ENCODE peak calls at places on chromosome 5, in five cellular contexts. M is CD4-positive, CD25-positive, alpha-beta regulatory T cell; K is A549; O is PC-3; B is HFF-Myc. H is an unnamed sample.

GRCh38 chr5:88450239-88450638 is 181.6 kb upstream of the TMEM161B start:
- DNase-seq in B (no peak), O (no peak), M (no peak), K (no peak), H (no peak)

GRCh38 chr5:138603521-138603920 is 28.3 kb upstream of the HSPA9 start:
- DNase-seq in M (no peak), B (no peak), O (no peak), K (no peak), H (peak)

GRCh38 chr5:173242675-173243085 is 7.7 kb upstream of the NKX2-5 start:
- DNase-seq in K (no peak), M (no peak), O (no peak), B (no peak), H (no peak)

GRCh38 chr5:80170117-80170535 is 85.7 kb downstream of the SERINC5 start:
- DNase-seq in B (no peak), O (no peak), M (no peak), K (no peak), H (no peak)

GRCh38 chr5:92758552-92758951 is 822.5 kb downstream of the NR2F1-AS1 start:
- DNase-seq in B (peak), M (no peak), O (peak), K (no peak), H (no peak)

GRCh38 chr5:115624994-115625393 is 842 bp downstream of the TMED7 start:
- DNase-seq in K (no peak), M (peak), O (no peak), B (no peak), H (no peak)

GRCh38 chr5:168273056-168273980 is 18.1 kb upstream of the WWC1 start:
- DNase-seq in M (no peak), O (no peak), B (no peak), K (no peak), H (no peak)

GRCh38 chr5:28226407-28226806 is 1188.0 kb upstream of the CDH9 start:
- DNase-seq in K (no peak), B (no peak), M (no peak), O (peak), H (no peak)

DNA sequence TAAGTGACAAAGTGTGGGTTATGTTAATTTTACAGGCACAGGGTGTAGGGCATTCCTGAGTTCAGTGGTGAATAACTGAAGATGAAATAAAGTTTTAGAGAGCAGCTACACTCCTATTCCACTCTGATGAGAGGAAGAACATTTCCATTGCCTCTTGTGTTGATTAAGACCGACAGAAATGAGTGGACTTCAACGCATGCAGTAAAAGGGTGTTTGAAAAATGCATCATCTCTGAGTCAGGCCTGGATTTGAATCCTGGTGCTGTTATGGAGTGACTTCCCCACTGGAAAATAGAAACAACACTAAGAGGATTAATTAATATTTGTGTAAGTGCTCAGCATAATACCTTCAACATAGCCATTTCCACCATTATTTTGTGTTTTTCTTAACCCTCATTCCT is 86.3 kb downstream of the PRR16 start:
- DNase-seq in O (peak), B (no peak), M (no peak), K (no peak), H (no peak)
- H3K4me3 ChIP-seq in O (no peak), B (no peak), M (no peak), K (no peak), H (no peak)

DNA sequence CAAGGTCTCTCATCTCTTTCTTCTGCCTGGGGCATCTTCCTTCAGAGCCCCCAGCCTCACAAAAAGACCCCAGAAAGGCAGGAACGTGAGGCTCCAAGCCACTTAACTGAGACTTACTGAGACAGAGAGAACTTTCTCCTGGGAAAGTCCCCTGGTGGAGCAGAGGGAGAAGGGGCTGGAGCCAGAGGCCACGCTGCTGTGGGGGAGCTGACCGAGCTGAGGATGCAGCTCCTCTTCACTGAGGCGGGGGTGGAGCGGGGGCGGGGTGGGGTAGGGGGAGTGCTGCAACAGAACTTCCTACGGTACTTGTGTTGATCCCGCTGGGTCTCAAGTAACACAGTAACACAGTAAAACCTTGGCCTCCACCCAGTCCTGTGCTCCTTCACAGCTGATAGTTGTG is 204.0 kb downstream of the FSTL4 start:
- DNase-seq in B (no peak), M (no peak), K (no peak), O (no peak), H (no peak)
- H3K4me3 ChIP-seq in B (no peak), M (no peak), K (no peak), O (no peak), H (no peak)

GRCh38 chr5:124976086-124976485 is 229.6 kb upstream of the ZNF608 start:
- DNase-seq in O (no peak), M (no peak), B (no peak), K (no peak), H (no peak)

GRCh38 chr5:124979174-124979573 is 232.7 kb upstream of the ZNF608 start:
- DNase-seq in M (no peak), B (no peak), O (peak), K (peak), H (no peak)

GRCh38 chr5:124972703-124973102 is 226.3 kb upstream of the ZNF608 start:
- DNase-seq in K (no peak), M (no peak), B (no peak), O (no peak), H (no peak)

DNA sequence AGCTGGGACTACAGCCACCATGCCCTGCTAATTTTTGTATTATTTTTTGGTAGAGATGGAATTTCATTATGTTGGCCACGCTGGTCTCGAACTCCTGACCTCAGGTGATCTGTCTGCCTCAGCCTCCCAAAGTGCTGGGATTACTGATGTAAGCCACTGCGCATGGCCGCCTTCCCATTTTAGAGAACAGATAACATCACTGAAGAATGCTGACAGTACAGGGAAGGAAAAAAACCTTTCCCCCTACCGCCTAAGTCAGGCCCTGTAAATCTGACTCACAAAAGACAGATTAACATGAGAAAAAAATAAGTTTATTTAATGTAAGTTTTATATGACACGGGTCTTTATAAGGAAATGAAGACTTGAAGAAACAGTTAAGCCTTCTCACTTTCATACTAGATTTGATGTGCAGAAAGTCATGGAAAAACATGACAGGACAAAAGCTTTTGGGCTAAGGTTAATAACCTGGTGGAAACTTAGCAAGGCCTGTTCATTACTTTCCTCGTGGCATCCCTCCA is 227.2 kb upstream of the ZNF608 start:
- DNase-seq in M (no peak), K (no peak), O (no peak), B (no peak), H (no peak)
- H3K4me3 ChIP-seq in M (no peak), K (no peak), O (no peak), B (no peak), H (no peak)

GRCh38 chr5:137357436-137357835 is 141.7 kb downstream of the SPOCK1 start:
- DNase-seq in O (no peak), M (no peak), K (no peak), B (no peak), H (no peak)
- H3K4me3 ChIP-seq in O (no peak), M (no peak), K (no peak), B (no peak), H (no peak)

DNA sequence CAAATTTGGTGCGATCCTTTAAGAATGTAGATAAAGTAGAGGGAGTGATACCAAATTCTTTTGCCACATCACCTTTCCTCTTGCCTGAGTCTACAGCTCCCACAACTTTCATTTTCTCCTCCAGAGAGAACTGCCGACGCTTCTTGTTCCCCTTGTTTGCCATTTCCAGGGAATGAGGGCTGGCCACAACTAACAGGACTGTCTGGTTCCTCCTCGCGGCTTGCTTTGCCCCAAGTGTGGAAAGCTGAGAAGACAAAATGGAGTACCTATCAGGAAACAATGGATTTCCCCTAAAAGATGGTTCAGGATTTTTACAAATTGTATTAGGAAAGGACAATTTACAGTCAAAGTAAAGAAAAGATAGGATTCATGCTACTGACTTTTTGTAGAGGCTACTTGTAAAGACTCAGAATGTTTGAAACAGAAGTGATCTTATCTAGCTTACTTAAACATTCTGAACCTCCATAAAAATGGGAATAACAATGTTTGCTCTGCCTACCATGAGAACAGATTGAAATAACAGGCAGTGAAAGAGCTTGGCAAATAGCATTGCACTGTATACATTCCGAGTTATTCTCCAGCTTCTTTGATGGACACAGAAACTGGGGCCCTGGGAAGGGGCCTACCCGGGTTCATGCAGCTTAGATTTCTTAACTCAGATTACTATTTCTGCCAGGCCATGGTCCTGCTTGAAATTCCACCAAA is 4.1 kb downstream of the TIGD6 start:
- DNase-seq in B (no peak), K (no peak), M (no peak), O (no peak), H (no peak)
- H3K4me3 ChIP-seq in B (no peak), K (no peak), M (no peak), O (no peak), H (no peak)

GRCh38 chr5:119341452-119342349 is 14.1 kb upstream of the TNFAIP8 start:
- DNase-seq in B (no peak), M (no peak), O (no peak), K (no peak), H (peak)
- H3K4me3 ChIP-seq in B (no peak), M (peak), O (no peak), K (no peak), H (peak)

DNA sequence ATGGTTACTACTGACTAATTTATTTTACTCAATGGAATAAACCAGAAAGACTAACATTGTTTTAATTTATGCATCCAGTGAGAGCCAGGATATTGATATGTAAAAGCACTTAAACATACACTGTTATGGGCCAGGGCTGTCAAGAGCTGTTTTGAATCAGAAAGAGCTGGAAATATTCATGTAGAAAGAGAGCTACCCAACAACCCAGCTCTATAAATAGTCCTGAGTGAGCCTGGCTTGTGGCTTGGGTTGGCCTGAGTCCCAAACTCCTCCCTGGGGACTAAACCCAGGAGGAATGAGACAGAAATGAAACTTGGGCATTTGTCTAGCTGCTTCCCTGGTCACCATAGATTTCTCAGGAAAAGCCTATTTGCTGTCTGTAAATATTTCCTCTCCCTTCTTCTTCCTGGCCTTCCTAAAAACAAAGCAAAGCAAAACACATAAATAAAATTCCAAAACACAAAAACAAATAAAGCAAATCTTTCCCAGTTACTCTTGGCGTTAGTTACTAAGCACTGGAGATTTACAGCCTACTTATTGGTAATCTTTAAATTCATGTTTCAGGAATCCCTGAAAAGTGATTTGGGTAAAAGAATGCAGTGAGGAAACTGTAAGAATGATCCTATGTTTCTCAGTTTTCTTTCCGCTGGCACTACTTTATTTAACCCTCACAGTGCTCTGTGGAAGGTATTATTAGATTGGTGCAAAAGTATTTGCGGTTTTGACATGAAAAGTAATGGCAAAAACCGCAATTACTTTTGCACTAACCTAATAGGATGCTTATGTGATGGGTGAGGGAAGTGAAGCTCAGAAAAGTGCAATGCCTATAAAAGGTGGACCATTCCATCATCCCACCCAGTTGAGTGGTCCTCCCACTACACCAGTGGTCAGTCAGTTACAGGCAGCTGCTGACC is 111.8 kb downstream of the CARTPT start:
- DNase-seq in M (no peak), K (peak), B (peak), O (peak), H (no peak)
- H3K4me3 ChIP-seq in M (no peak), K (no peak), B (no peak), O (no peak), H (no peak)